ENCODE peak calls at places on chromosomes 2 and 18, in eight cellular contexts. Q is HepG2, A is HCT116, H is GM23338, I is Panc1, Z is K562, V is upper lobe of left lung, F is GM12878. W is an unnamed sample.

GRCh38 chr2:9122367-9122766 is 84.2 kb upstream of the ASAP2 start:
- ATAC-seq in Q (no peak), A (no peak), H (no peak), I (no peak), Z (no peak), V (no peak), F (no peak), W (no peak)

GRCh38 chr2:229849073-229849472 is 72.7 kb downstream of the TRIP12 start:
- ATAC-seq in Q (no peak), A (no peak), H (no peak), I (no peak), Z (no peak), V (no peak), F (no peak), W (no peak)

GRCh38 chr2:33791625-33792024 is 192.5 kb upstream of the FAM98A start:
- ATAC-seq in Q (no peak), A (no peak), H (no peak), I (no peak), Z (no peak), V (no peak), F (no peak), W (no peak)

GRCh38 chr18:8948471-8949149 is 153.9 kb upstream of the NDUFV2 start:
- ATAC-seq in Q (no peak), A (peak), H (peak), I (peak), Z (peak), V (peak), F (no peak), W (peak)

GRCh38 chr2:226207671-226208070 is 591.9 kb downstream of the IRS1 start:
- ATAC-seq in Q (no peak), A (peak), H (no peak), I (no peak), Z (no peak), V (no peak), F (no peak), W (no peak)

GRCh38 chr18:55763805-55764204 is 175.8 kb upstream of the TCF4 start:
- ATAC-seq in Q (no peak), A (no peak), H (no peak), I (no peak), Z (no peak), V (no peak), F (no peak), W (no peak)

GRCh38 chr2:207847807-207848544 is 78.3 kb upstream of the FZD5 start:
- ATAC-seq in Q (peak), A (no peak), H (peak), I (peak), Z (peak), V (peak), F (peak), W (peak)

GRCh38 chr2:56450772-56451171 is 267.0 kb downstream of the CCDC85A start:
- ATAC-seq in Q (no peak), A (no peak), H (no peak), I (no peak), Z (no peak), V (no peak), F (no peak), W (no peak)

GRCh38 chr2:46257476-46257875 is 39.7 kb upstream of the EPAS1 start:
- ATAC-seq in Q (no peak), A (no peak), H (no peak), I (no peak), Z (no peak), V (no peak), F (no peak), W (peak)

GRCh38 chr18:59748628-59749360 is 51.6 kb upstream of the CCBE1 start:
- ATAC-seq in Q (no peak), A (peak), H (no peak), I (no peak), Z (no peak), V (no peak), F (no peak), W (no peak)

GRCh38 chr2:15674637-15675455 is 83.2 kb downstream of the DDX1 start:
- ATAC-seq in Q (peak), A (peak), H (no peak), I (no peak), Z (no peak), V (peak), F (no peak), W (peak)

GRCh38 chr2:112486895-112487294 is 4.9 kb downstream of the TTL start:
- ATAC-seq in Q (no peak), A (no peak), H (no peak), I (no peak), Z (no peak), V (no peak), F (no peak), W (no peak)

GRCh38 chr2:32119161-32119560 is 46.5 kb upstream of the SLC30A6 start:
- ATAC-seq in Q (no peak), A (no peak), H (no peak), I (no peak), Z (no peak), V (no peak), F (no peak), W (no peak)

GRCh38 chr2:197661626-197662025 is 13.8 kb downstream of the RFTN2 start:
- ATAC-seq in Q (no peak), A (no peak), H (no peak), I (no peak), Z (no peak), V (no peak), F (no peak), W (no peak)

GRCh38 chr2:189168876-189169499 is 10.6 kb downstream of the COL5A2 start:
- ATAC-seq in Q (peak), A (no peak), H (peak), I (peak), Z (no peak), V (peak), F (no peak), W (peak)

GRCh38 chr2:133579295-133579694 is 11.0 kb upstream of the NCKAP5 start:
- ATAC-seq in Q (no peak), A (peak), H (no peak), I (no peak), Z (no peak), V (no peak), F (no peak), W (no peak)

GRCh38 chr2:69271831-69272257 is 115.2 kb downstream of the GFPT1 start:
- ATAC-seq in Q (no peak), A (no peak), H (no peak), I (no peak), Z (no peak), V (peak), F (no peak), W (peak)

GRCh38 chr18:22865354-22866116 is 67.6 kb upstream of the RBBP8 start:
- ATAC-seq in Q (no peak), A (no peak), H (no peak), I (no peak), Z (no peak), V (no peak), F (no peak), W (no peak)

GRCh38 chr2:693606-694005 is 16.4 kb upstream of the TMEM18 start:
- ATAC-seq in Q (no peak), A (no peak), H (no peak), I (no peak), Z (no peak), V (no peak), F (no peak), W (no peak)

GRCh38 chr2:231370749-231371429 is 24.6 kb upstream of the B3GNT7 start:
- ATAC-seq in Q (peak), A (no peak), H (peak), I (peak), Z (no peak), V (peak), F (no peak), W (peak)

GRCh38 chr2:130374587-130375290 is 18.9 kb downstream of the PTPN18 start:
- ATAC-seq in Q (no peak), A (no peak), H (no peak), I (no peak), Z (no peak), V (no peak), F (no peak), W (no peak)

GRCh38 chr2:184597571-184597980 is 753 bp upstream of the ZNF804A start:
- ATAC-seq in Q (peak), A (peak), H (peak), I (peak), Z (peak), V (peak), F (peak), W (peak)

GRCh38 chr2:70671059-70671685 is 96.8 kb downstream of the ADD2 start:
- ATAC-seq in Q (peak), A (peak), H (no peak), I (no peak), Z (no peak), V (no peak), F (no peak), W (no peak)

GRCh38 chr2:110931648-110932047 is 189.1 kb upstream of the BCL2L11 start:
- ATAC-seq in Q (no peak), A (no peak), H (no peak), I (no peak), Z (no peak), V (peak), F (no peak), W (peak)

GRCh38 chr2:119958642-119959268 is 54.1 kb upstream of the EPB41L5 start:
- ATAC-seq in Q (no peak), A (no peak), H (no peak), I (no peak), Z (no peak), V (no peak), F (no peak), W (no peak)

GRCh38 chr2:156182132-156182531 is 150.4 kb downstream of the NR4A2 start:
- ATAC-seq in Q (peak), A (peak), H (no peak), I (no peak), Z (no peak), V (peak), F (no peak), W (peak)

GRCh38 chr2:217899231-217900009 is 103.4 kb downstream of the TNS1 start:
- ATAC-seq in Q (peak), A (peak), H (peak), I (peak), Z (peak), V (peak), F (peak), W (peak)

GRCh38 chr18:26383454-26384270 is 157.4 kb downstream of the TAF4B start:
- ATAC-seq in Q (peak), A (peak), H (peak), I (peak), Z (peak), V (peak), F (peak), W (no peak)

GRCh38 chr2:204249437-204249836 is 295.8 kb upstream of the PARD3B start:
- ATAC-seq in Q (no peak), A (no peak), H (no peak), I (no peak), Z (no peak), V (no peak), F (no peak), W (no peak)

GRCh38 chr2:196155597-196155996 is 15.8 kb downstream of the STK17B start:
- ATAC-seq in Q (no peak), A (no peak), H (no peak), I (no peak), Z (no peak), V (no peak), F (no peak), W (no peak)

GRCh38 chr18:41266214-41266613 is 688.8 kb upstream of the PIK3C3 start:
- ATAC-seq in Q (no peak), A (no peak), H (no peak), I (no peak), Z (no peak), V (no peak), F (no peak), W (no peak)

GRCh38 chr2:95275151-95275515 is 884 bp downstream of the PROM2 start:
- ATAC-seq in Q (peak), A (no peak), H (no peak), I (no peak), Z (no peak), V (no peak), F (no peak), W (no peak)

GRCh38 chr2:27965841-27966240 is 75.3 kb downstream of the BABAM2 start:
- ATAC-seq in Q (no peak), A (no peak), H (no peak), I (no peak), Z (no peak), V (no peak), F (no peak), W (no peak)

GRCh38 chr2:135936524-135936923 is 48.9 kb downstream of the DARS1 start:
- ATAC-seq in Q (no peak), A (no peak), H (no peak), I (no peak), Z (no peak), V (no peak), F (no peak), W (no peak)
- TF ChIP-seq POLR2AphosphoS5 in Q (no peak), A (no peak), H (no peak), I (no peak), Z (no peak), V (no peak), F (no peak), W (no peak)

GRCh38 chr2:216014006-216014405 is 655 bp upstream of the MREG start:
- ATAC-seq in Q (no peak), A (no peak), H (no peak), I (no peak), Z (no peak), V (no peak), F (no peak), W (no peak)

GRCh38 chr2:216012133-216012829 is 1.1 kb downstream of the MREG start:
- ATAC-seq in Q (peak), A (peak), H (no peak), I (peak), Z (peak), V (peak), F (peak), W (peak)

GRCh38 chr2:216012830-216013079 is 596 bp downstream of the MREG start:
- ATAC-seq in Q (peak), A (peak), H (no peak), I (peak), Z (no peak), V (peak), F (no peak), W (no peak)

GRCh38 chr2:216013080-216013909 is at the start of gene MREG:
- ATAC-seq in Q (peak), A (peak), H (peak), I (peak), Z (peak), V (peak), F (peak), W (peak)

GRCh38 chr2:216011320-216011849 is 2.0 kb downstream of the MREG start:
- ATAC-seq in Q (no peak), A (no peak), H (no peak), I (no peak), Z (no peak), V (no peak), F (no peak), W (no peak)
- H3K4me3 ChIP-seq in Q (no peak), A (no peak), H (peak), I (peak), Z (no peak), V (no peak), F (peak), W (no peak)

GRCh38 chr18:62420513-62421209 is 95.6 kb downstream of the TNFRSF11A start:
- ATAC-seq in Q (peak), A (peak), H (no peak), I (peak), Z (peak), V (peak), F (peak), W (peak)

GRCh38 chr18:62420151-62420512 is 95.0 kb downstream of the TNFRSF11A start:
- ATAC-seq in Q (peak), A (no peak), H (no peak), I (no peak), Z (peak), V (no peak), F (no peak), W (no peak)

GRCh38 chr18:62426191-62426488 is 96.7 kb upstream of the ZCCHC2 start:
- ATAC-seq in Q (peak), A (peak), H (no peak), I (peak), Z (no peak), V (no peak), F (peak), W (no peak)

GRCh38 chr18:62425465-62426190 is 97.2 kb upstream of the ZCCHC2 start:
- ATAC-seq in Q (peak), A (peak), H (peak), I (peak), Z (peak), V (peak), F (peak), W (peak)
- TF ChIP-seq POLR2AphosphoS5 in Q (no peak), A (peak), H (no peak), I (no peak), Z (no peak), V (peak), F (no peak), W (peak)

DNA sequence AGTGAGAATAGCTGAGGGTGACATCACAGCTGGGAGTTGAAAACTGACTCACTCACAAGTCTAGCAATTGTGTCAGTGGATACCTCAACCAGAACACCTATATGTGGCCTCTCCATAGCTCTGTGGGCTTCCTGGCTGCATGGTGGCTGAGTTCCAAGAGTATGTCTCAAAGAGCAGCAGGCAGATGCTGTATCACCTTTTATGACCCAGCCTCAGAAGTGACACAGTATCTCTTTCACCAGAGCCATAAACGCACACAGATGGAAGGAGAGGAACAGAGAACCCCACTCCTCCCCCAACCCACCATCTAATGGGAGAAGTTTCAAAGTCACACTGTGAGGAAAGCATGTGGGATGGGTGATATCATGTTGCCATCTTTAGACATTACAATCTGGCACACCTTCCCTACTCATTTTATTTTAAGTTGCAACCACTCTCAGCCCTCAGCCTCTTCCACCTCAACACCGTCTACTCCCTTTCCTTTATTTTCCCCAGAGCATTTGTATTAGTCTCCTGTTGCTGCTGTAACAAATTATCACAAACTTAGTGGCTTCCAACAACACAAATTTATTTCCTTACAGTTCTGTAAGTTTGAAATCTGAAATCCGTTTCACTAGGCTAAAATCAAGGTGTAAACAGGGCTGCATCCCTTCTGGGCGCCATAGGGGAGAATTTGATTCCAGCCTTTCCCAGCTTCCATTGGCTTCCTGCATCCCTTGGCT is 134.6 kb upstream of the SPATS2L start:
- ATAC-seq in Q (no peak), A (no peak), H (no peak), I (no peak), Z (peak), V (no peak), F (no peak), W (no peak)
- H3K4me3 ChIP-seq in Q (no peak), A (no peak), H (no peak), I (no peak), Z (no peak), V (no peak), F (no peak), W (no peak)

GRCh38 chr2:202564226-202564625 is 70.5 kb upstream of the FAM117B start:
- ATAC-seq in Q (no peak), A (no peak), H (no peak), I (no peak), Z (no peak), V (no peak), F (no peak), W (no peak)

GRCh38 chr2:202555354-202555753 is 79.4 kb upstream of the FAM117B start:
- ATAC-seq in Q (no peak), A (no peak), H (no peak), I (no peak), Z (no peak), V (no peak), F (no peak), W (no peak)

GRCh38 chr2:202560200-202560599 is 74.6 kb upstream of the FAM117B start:
- ATAC-seq in Q (no peak), A (no peak), H (no peak), I (no peak), Z (no peak), V (no peak), F (no peak), W (no peak)
- TF ChIP-seq POLR2AphosphoS5 in Q (no peak), A (no peak), H (no peak), I (no peak), Z (no peak), V (no peak), F (no peak), W (no peak)

DNA sequence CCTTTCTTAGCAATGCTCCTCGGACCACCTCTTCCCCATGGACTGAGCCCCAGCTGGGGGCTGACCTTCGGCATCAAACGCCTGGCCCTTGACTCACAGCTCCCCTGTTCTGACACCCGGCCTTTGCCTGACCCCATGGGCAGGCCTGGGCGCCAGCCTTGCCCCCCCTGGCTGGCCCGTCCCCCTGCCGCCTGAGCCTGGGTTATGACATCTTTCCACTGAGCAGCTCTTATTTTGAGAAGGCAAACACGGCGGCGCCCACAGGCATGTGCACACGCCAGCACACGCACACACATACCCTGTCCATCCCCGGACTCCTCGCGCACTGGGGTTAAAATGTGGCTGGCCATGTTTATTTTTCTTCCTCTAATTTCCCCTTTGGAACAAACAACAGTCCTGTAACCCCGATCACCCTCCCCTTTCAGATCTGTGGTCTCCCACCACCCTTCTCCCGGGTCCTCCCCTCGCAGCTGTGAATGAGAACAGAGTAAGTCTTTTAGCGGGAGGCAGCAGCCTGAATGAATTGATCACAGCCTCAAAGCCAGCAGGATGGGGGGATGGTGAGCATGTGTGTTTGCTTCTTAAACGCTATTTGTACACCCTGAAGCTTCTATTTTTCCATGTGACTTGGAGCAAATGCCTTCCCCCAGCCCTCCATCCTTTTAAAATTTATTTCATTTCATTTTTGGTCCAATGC is 11.8 kb upstream of the ATOH8 start:
- ATAC-seq in Q (peak), A (peak), H (peak), I (peak), Z (no peak), V (peak), F (no peak), W (peak)
- H3K4me3 ChIP-seq in Q (peak), A (peak), H (no peak), I (peak), Z (no peak), V (peak), F (no peak), W (no peak)

DNA sequence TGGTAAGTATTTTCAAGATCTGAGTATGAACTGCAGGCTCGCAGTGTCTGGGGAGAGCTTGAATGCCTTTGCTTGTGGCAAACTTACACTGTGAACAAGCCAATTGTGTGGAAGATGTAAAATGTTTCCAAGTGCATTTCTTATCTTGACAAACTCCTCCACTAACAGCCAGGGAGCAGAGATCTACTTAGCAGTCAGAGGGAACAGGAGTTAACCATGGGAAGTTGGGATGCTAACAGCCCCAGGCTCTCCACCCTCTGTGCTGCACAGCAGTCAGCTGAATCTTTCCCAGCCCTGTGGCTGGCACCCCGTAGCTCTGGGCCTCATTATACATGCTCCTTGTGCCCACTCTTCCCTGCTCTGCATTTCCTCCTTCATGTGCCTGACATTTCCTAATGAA is 450.2 kb downstream of the TSN start:
- ATAC-seq in Q (no peak), A (no peak), H (peak), I (no peak), Z (no peak), V (no peak), F (no peak), W (no peak)
- TF ChIP-seq POLR2AphosphoS5 in Q (no peak), A (no peak), H (no peak), I (no peak), Z (no peak), V (no peak), F (no peak), W (no peak)

W was measured in gastroesophageal sphincter.